ENCODE peak calls at places on chromosome X, in nine cellular contexts. One of them, this sample, is unnamed.

GRCh38 chrX:120781416-120781815 is 94.2 kb downstream of the CT47B1 start:
- DNase-seq in neural progenitor cell: no peak
- DNase-seq in esophagus squamous epithelium: no peak
- DNase-seq in OCI-LY7: no peak
- DNase-seq in DND-41: no peak
- DNase-seq in heart right ventricle: no peak
- DNase-seq in endodermal cell: no peak
- DNase-seq in transverse colon: no peak
- DNase-seq in left lung: no peak
- DNase-seq in this sample: no peak

GRCh38 chrX:3697701-3698279 is 15.7 kb downstream of the PRKX start:
- DNase-seq in neural progenitor cell: peak; percentile 77
- DNase-seq in endodermal cell: peak; percentile 53
- DNase-seq in left lung: no peak
- DNase-seq in DND-41: no peak
- DNase-seq in transverse colon: no peak
- DNase-seq in esophagus squamous epithelium: no peak
- DNase-seq in heart right ventricle: peak; percentile 25
- DNase-seq in OCI-LY7: no peak
- DNase-seq in this sample: peak; percentile 36

GRCh38 chrX:320126-320783 is 1.7 kb upstream of the GTPBP6 start:
- DNase-seq in left lung: peak; percentile 38
- DNase-seq in transverse colon: peak; percentile 26
- DNase-seq in DND-41: no peak
- DNase-seq in heart right ventricle: no peak
- DNase-seq in neural progenitor cell: peak; percentile 43
- DNase-seq in esophagus squamous epithelium: no peak
- DNase-seq in OCI-LY7: no peak
- DNase-seq in endodermal cell: no peak
- DNase-seq in this sample: peak; percentile 30

GRCh38 chrX:20221902-20222301 is 44.8 kb downstream of the RPS6KA3 start:
- DNase-seq in OCI-LY7: no peak
- DNase-seq in neural progenitor cell: no peak
- DNase-seq in transverse colon: no peak
- DNase-seq in DND-41: no peak
- DNase-seq in endodermal cell: no peak
- DNase-seq in esophagus squamous epithelium: no peak
- DNase-seq in heart right ventricle: no peak
- DNase-seq in left lung: no peak
- DNase-seq in this sample: no peak

GRCh38 chrX:30513284-30513683 is 64.3 kb downstream of the TASL start:
- DNase-seq in DND-41: no peak
- DNase-seq in heart right ventricle: no peak
- DNase-seq in OCI-LY7: peak; percentile 4
- DNase-seq in transverse colon: no peak
- DNase-seq in neural progenitor cell: peak; percentile 6
- DNase-seq in esophagus squamous epithelium: no peak
- DNase-seq in left lung: no peak
- DNase-seq in endodermal cell: no peak
- DNase-seq in this sample: no peak

GRCh38 chrX:123975180-123975579 is 13.7 kb downstream of the STAG2 start:
- DNase-seq in transverse colon: no peak
- DNase-seq in OCI-LY7: no peak
- DNase-seq in heart right ventricle: no peak
- DNase-seq in DND-41: no peak
- DNase-seq in left lung: no peak
- DNase-seq in esophagus squamous epithelium: no peak
- DNase-seq in neural progenitor cell: no peak
- DNase-seq in endodermal cell: no peak
- DNase-seq in this sample: no peak

GRCh38 chrX:10169180-10169579 is 12.4 kb downstream of the CLCN4 start:
- DNase-seq in left lung: no peak
- DNase-seq in neural progenitor cell: no peak
- DNase-seq in transverse colon: no peak
- DNase-seq in OCI-LY7: no peak
- DNase-seq in heart right ventricle: no peak
- DNase-seq in endodermal cell: no peak
- DNase-seq in esophagus squamous epithelium: no peak
- DNase-seq in DND-41: no peak
- DNase-seq in this sample: no peak

GRCh38 chrX:78759081-78759480 is 11.6 kb downstream of the LPAR4 start:
- DNase-seq in OCI-LY7: no peak
- DNase-seq in left lung: no peak
- DNase-seq in endodermal cell: no peak
- DNase-seq in heart right ventricle: no peak
- DNase-seq in transverse colon: no peak
- DNase-seq in esophagus squamous epithelium: no peak
- DNase-seq in neural progenitor cell: no peak
- DNase-seq in DND-41: no peak
- DNase-seq in this sample: no peak

GRCh38 chrX:72243472-72243871 is 4.6 kb upstream of the ERCC6L start:
- DNase-seq in endodermal cell: no peak
- DNase-seq in transverse colon: no peak
- DNase-seq in neural progenitor cell: no peak
- DNase-seq in esophagus squamous epithelium: no peak
- DNase-seq in left lung: no peak
- DNase-seq in OCI-LY7: no peak
- DNase-seq in DND-41: no peak
- DNase-seq in heart right ventricle: no peak
- DNase-seq in this sample: no peak

GRCh38 chrX:152904151-152905080 is 6.5 kb downstream of the ZNF185 start:
- DNase-seq in esophagus squamous epithelium: no peak
- DNase-seq in DND-41: peak; percentile 59
- DNase-seq in transverse colon: peak; percentile 51
- DNase-seq in neural progenitor cell: peak; percentile 49
- DNase-seq in endodermal cell: peak; percentile 86
- DNase-seq in heart right ventricle: peak; percentile 22
- DNase-seq in OCI-LY7: peak; percentile 36
- DNase-seq in left lung: no peak
- DNase-seq in this sample: no peak

GRCh38 chrX:64394059-64394873 is 986 bp downstream of the MTMR8 start:
- DNase-seq in esophagus squamous epithelium: no peak
- DNase-seq in OCI-LY7: no peak
- DNase-seq in neural progenitor cell: no peak
- DNase-seq in endodermal cell: no peak
- DNase-seq in left lung: no peak
- DNase-seq in DND-41: no peak
- DNase-seq in transverse colon: no peak
- DNase-seq in heart right ventricle: no peak
- DNase-seq in this sample: no peak

GRCh38 chrX:46611658-46612362 is 38.2 kb downstream of the CHST7 start:
- DNase-seq in heart right ventricle: no peak
- DNase-seq in neural progenitor cell: no peak
- DNase-seq in transverse colon: no peak
- DNase-seq in left lung: no peak
- DNase-seq in esophagus squamous epithelium: no peak
- DNase-seq in OCI-LY7: no peak
- DNase-seq in endodermal cell: no peak
- DNase-seq in DND-41: peak; percentile 67
- DNase-seq in this sample: no peak

GRCh38 chrX:81957900-81958545 is 756.1 kb downstream of the SH3BGRL start:
- DNase-seq in DND-41: peak; percentile 12
- DNase-seq in left lung: no peak
- DNase-seq in heart right ventricle: no peak
- DNase-seq in transverse colon: no peak
- DNase-seq in esophagus squamous epithelium: no peak
- DNase-seq in endodermal cell: no peak
- DNase-seq in neural progenitor cell: peak; percentile 26
- DNase-seq in OCI-LY7: no peak
- DNase-seq in this sample: no peak

GRCh38 chrX:91434351-91435168 is at the start of gene PABPC5:
- DNase-seq in left lung: peak; percentile 71
- DNase-seq in OCI-LY7: no peak
- DNase-seq in neural progenitor cell: peak; percentile 88
- DNase-seq in transverse colon: peak; percentile 57
- DNase-seq in esophagus squamous epithelium: no peak
- DNase-seq in endodermal cell: peak; percentile 95
- DNase-seq in heart right ventricle: peak; percentile 74
- DNase-seq in DND-41: no peak
- DNase-seq in this sample: peak; percentile 43

GRCh38 chrX:38220024-38220935 is at the start of gene SRPX:
- DNase-seq in OCI-LY7: no peak
- DNase-seq in heart right ventricle: peak; percentile 27
- DNase-seq in left lung: peak; percentile 36
- DNase-seq in esophagus squamous epithelium: no peak
- DNase-seq in DND-41: no peak
- DNase-seq in endodermal cell: peak; percentile 76
- DNase-seq in transverse colon: peak; percentile 27
- DNase-seq in neural progenitor cell: peak; percentile 67
- DNase-seq in this sample: no peak

GRCh38 chrX:106917830-106918500 is 2.2 kb upstream of the CLDN2 start:
- DNase-seq in endodermal cell: no peak
- DNase-seq in heart right ventricle: no peak
- DNase-seq in DND-41: peak; percentile 74
- DNase-seq in esophagus squamous epithelium: no peak
- DNase-seq in left lung: no peak
- DNase-seq in transverse colon: no peak
- DNase-seq in neural progenitor cell: no peak
- DNase-seq in OCI-LY7: no peak
- DNase-seq in this sample: no peak

GRCh38 chrX:110699109-110699508 is 96.5 kb downstream of the CHRDL1 start:
- DNase-seq in heart right ventricle: no peak
- DNase-seq in transverse colon: no peak
- DNase-seq in esophagus squamous epithelium: no peak
- DNase-seq in DND-41: no peak
- DNase-seq in endodermal cell: no peak
- DNase-seq in left lung: no peak
- DNase-seq in OCI-LY7: no peak
- DNase-seq in neural progenitor cell: no peak
- DNase-seq in this sample: no peak

GRCh38 chrX:133812382-133812781 is 173.0 kb downstream of the GPC3 start:
- DNase-seq in endodermal cell: no peak
- DNase-seq in DND-41: no peak
- DNase-seq in neural progenitor cell: no peak
- DNase-seq in esophagus squamous epithelium: no peak
- DNase-seq in OCI-LY7: no peak
- DNase-seq in left lung: no peak
- DNase-seq in heart right ventricle: no peak
- DNase-seq in transverse colon: no peak
- DNase-seq in this sample: no peak

GRCh38 chrX:40908857-40909475 is 173.6 kb upstream of the MED14 start:
- DNase-seq in transverse colon: no peak
- DNase-seq in esophagus squamous epithelium: no peak
- DNase-seq in OCI-LY7: no peak
- DNase-seq in endodermal cell: no peak
- DNase-seq in DND-41: no peak
- DNase-seq in left lung: no peak
- DNase-seq in heart right ventricle: no peak
- DNase-seq in neural progenitor cell: no peak
- DNase-seq in this sample: no peak

GRCh38 chrX:9644335-9644734 is 121.3 kb downstream of the GPR143 start:
- DNase-seq in DND-41: peak; percentile 75
- DNase-seq in OCI-LY7: no peak
- DNase-seq in esophagus squamous epithelium: no peak
- DNase-seq in heart right ventricle: no peak
- DNase-seq in neural progenitor cell: no peak
- DNase-seq in left lung: no peak
- DNase-seq in transverse colon: no peak
- DNase-seq in endodermal cell: no peak
- DNase-seq in this sample: no peak

GRCh38 chrX:56783996-56784620 is 55.1 kb downstream of the NBDY start:
- DNase-seq in neural progenitor cell: no peak
- DNase-seq in endodermal cell: no peak
- DNase-seq in left lung: no peak
- DNase-seq in transverse colon: no peak
- DNase-seq in heart right ventricle: no peak
- DNase-seq in esophagus squamous epithelium: no peak
- DNase-seq in DND-41: no peak
- DNase-seq in OCI-LY7: no peak
- DNase-seq in this sample: peak; percentile 35

GRCh38 chrX:2584659-2585470 is 84.1 kb upstream of the DHRSX start:
- DNase-seq in OCI-LY7: no peak
- DNase-seq in neural progenitor cell: peak; percentile 19
- DNase-seq in left lung: no peak
- DNase-seq in transverse colon: no peak
- DNase-seq in DND-41: no peak
- DNase-seq in heart right ventricle: no peak
- DNase-seq in esophagus squamous epithelium: no peak
- DNase-seq in endodermal cell: peak; percentile 62
- DNase-seq in this sample: no peak
- H3K4me3 ChIP-seq in OCI-LY7: no peak overlapping the region
- H3K4me3 ChIP-seq in neural progenitor cell: peak overlapping the region; percentile 50
- H3K4me3 ChIP-seq in left lung: no peak overlapping the region
- H3K4me3 ChIP-seq in transverse colon: no peak overlapping the region
- H3K4me3 ChIP-seq in DND-41: no peak overlapping the region
- H3K4me3 ChIP-seq in heart right ventricle: no peak overlapping the region
- H3K4me3 ChIP-seq in esophagus squamous epithelium: no peak overlapping the region
- H3K4me3 ChIP-seq in endodermal cell: no peak overlapping the region
- H3K4me3 ChIP-seq in this sample: no peak overlapping the region

GRCh38 chrX:16559206-16559619 is 90.7 kb upstream of the S100G start:
- DNase-seq in DND-41: no peak
- DNase-seq in OCI-LY7: no peak
- DNase-seq in heart right ventricle: no peak
- DNase-seq in left lung: no peak
- DNase-seq in endodermal cell: no peak
- DNase-seq in neural progenitor cell: no peak
- DNase-seq in transverse colon: no peak
- DNase-seq in esophagus squamous epithelium: no peak
- DNase-seq in this sample: no peak
- H3K4me3 ChIP-seq in DND-41: no peak overlapping the region
- H3K4me3 ChIP-seq in OCI-LY7: no peak overlapping the region
- H3K4me3 ChIP-seq in heart right ventricle: no peak overlapping the region
- H3K4me3 ChIP-seq in left lung: no peak overlapping the region
- H3K4me3 ChIP-seq in endodermal cell: no peak overlapping the region
- H3K4me3 ChIP-seq in neural progenitor cell: no peak overlapping the region
- H3K4me3 ChIP-seq in transverse colon: no peak overlapping the region
- H3K4me3 ChIP-seq in esophagus squamous epithelium: no peak overlapping the region
- H3K4me3 ChIP-seq in this sample: no peak overlapping the region

GRCh38 chrX:23332888-23333821 is 1.5 kb upstream of the PTCHD1 start:
- DNase-seq in DND-41: no peak
- DNase-seq in neural progenitor cell: peak; percentile 32
- DNase-seq in heart right ventricle: no peak
- DNase-seq in transverse colon: peak; percentile 7
- DNase-seq in left lung: no peak
- DNase-seq in esophagus squamous epithelium: no peak
- DNase-seq in OCI-LY7: no peak
- DNase-seq in endodermal cell: peak; percentile 84
- DNase-seq in this sample: no peak
- H3K4me3 ChIP-seq in DND-41: no peak overlapping the region
- H3K4me3 ChIP-seq in neural progenitor cell: peak overlapping the region; percentile 55
- H3K4me3 ChIP-seq in heart right ventricle: peak overlapping the region; percentile 17
- H3K4me3 ChIP-seq in transverse colon: peak overlapping the region; percentile 41
- H3K4me3 ChIP-seq in left lung: no peak overlapping the region
- H3K4me3 ChIP-seq in esophagus squamous epithelium: no peak overlapping the region
- H3K4me3 ChIP-seq in OCI-LY7: no peak overlapping the region
- H3K4me3 ChIP-seq in endodermal cell: peak overlapping the region; percentile 73
- H3K4me3 ChIP-seq in this sample: peak overlapping the region; percentile 35

DNA sequence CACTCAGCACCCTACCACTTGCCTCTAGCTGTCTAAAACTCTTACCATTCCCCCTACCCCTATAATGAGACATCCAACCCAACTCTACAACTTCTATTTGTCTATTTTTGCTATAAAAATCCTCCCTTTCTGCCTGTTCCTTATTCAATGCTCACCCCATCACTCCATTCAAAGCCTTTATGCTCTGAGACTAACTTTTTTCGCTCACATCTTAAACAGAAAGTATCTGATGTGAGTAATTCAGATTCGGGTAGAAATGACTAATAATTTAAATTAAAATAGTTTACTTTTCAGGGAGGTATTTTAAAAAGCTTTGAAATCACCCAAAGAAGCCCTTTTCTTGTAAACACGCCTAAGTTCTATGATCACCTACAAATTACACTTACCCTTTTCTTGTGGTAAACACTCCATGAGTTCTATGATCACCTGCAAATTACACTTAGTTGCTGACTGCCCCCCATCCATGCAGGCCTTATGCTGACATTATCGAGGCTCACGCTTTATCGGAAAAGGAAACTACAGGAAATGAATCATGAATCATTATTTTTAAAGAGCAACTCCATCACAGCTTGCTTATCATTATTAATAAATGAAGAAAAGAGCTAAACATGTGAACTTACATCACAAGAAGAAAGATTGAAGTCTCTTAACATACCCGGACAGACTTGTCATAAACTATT is 168.7 kb upstream of the PPP1R2C start:
- DNase-seq in transverse colon: no peak
- DNase-seq in neural progenitor cell: no peak
- DNase-seq in esophagus squamous epithelium: no peak
- DNase-seq in DND-41: no peak
- DNase-seq in endodermal cell: no peak
- DNase-seq in left lung: no peak
- DNase-seq in heart right ventricle: no peak
- DNase-seq in OCI-LY7: no peak
- DNase-seq in this sample: no peak
- H3K4me3 ChIP-seq in transverse colon: no peak overlapping the region
- H3K4me3 ChIP-seq in neural progenitor cell: no peak overlapping the region
- H3K4me3 ChIP-seq in esophagus squamous epithelium: no peak overlapping the region
- H3K4me3 ChIP-seq in DND-41: no peak overlapping the region
- H3K4me3 ChIP-seq in endodermal cell: no peak overlapping the region
- H3K4me3 ChIP-seq in left lung: no peak overlapping the region
- H3K4me3 ChIP-seq in heart right ventricle: no peak overlapping the region
- H3K4me3 ChIP-seq in OCI-LY7: no peak overlapping the region
- H3K4me3 ChIP-seq in this sample: no peak overlapping the region

This sample was measured in dorsolateral prefrontal cortex.